ENCODE peak calls at places on chromosomes 3 and 15, in seven cellular contexts. V is DMS153; K is stimulated activated CD4-positive, alpha-beta T cell treated with anti-CD3 and anti-CD28 coated beads, Interleukin-15, amount 100 ng/mL, for 24 hours; P is frontal cortex; Y is ovary; X is neural progenitor cell; J is globus pallidus. R is an unnamed sample.

GRCh38 chr15:28004143-28005003 is 94.7 kb downstream of the OCA2 start:
- DNase-seq in V (no peak), Y (no peak), P (no peak), X (no peak), J (no peak), K (no peak), R (no peak)

GRCh38 chr15:52556524-52556923 is 12.3 kb downstream of the ARPP19 start:
- DNase-seq in K (no peak), V (no peak), J (no peak), P (no peak), X (no peak), Y (no peak), R (no peak)

GRCh38 chr3:64716110-64716509 is 28.3 kb upstream of the ADAMTS9 start:
- DNase-seq in P (no peak), Y (no peak), K (no peak), X (no peak), V (no peak), J (no peak), R (no peak)

GRCh38 chr15:100901702-100902435 is 17.3 kb upstream of the LRRK1 start:
- DNase-seq in P (no peak), Y (peak; percentile 52), X (no peak), K (no peak), V (no peak), J (no peak), R (peak; percentile 23)

GRCh38 chr3:113231391-113231790 is 20.0 kb downstream of the BOC start:
- DNase-seq in V (no peak), K (no peak), Y (no peak), X (no peak), P (no peak), J (no peak), R (peak; percentile 45)

GRCh38 chr15:67093146-67093874 is 27.9 kb downstream of the SMAD3 start:
- DNase-seq in K (no peak), J (peak; percentile 65), X (no peak), P (no peak), V (no peak), Y (no peak), R (no peak)

GRCh38 chr3:72745146-72745976 is 102.9 kb downstream of the SHQ1 start:
- DNase-seq in J (no peak), Y (no peak), K (no peak), V (peak; percentile 7), X (peak; percentile 13), P (no peak), R (no peak)

GRCh38 chr3:78647735-78648134 is 1120.1 kb downstream of the ROBO1 start:
- DNase-seq in K (no peak), X (no peak), V (no peak), P (no peak), J (no peak), Y (no peak), R (no peak)

GRCh38 chr15:30953731-30954378 is 37.6 kb downstream of the MTMR10 start:
- DNase-seq in X (no peak), V (no peak), Y (no peak), P (no peak), K (peak; percentile 24), J (no peak), R (peak; percentile 64)

GRCh38 chr3:141602706-141603105 is 115.9 kb downstream of the RASA2 start:
- DNase-seq in X (no peak), K (no peak), V (no peak), J (no peak), P (no peak), Y (no peak), R (no peak)

R was measured in AG09309.